ENCODE peak calls at places on chromosomes 1 and 21, in six cellular contexts. X, M, V, K, U and L are unnamed samples.

GRCh38 chr1:207453710-207454045 is 450 bp upstream of the CR2 start:
- DNase-seq in X (no peak), M (no peak), V (no peak), K (no peak), U (no peak), L (no peak)

GRCh38 chr1:158076461-158076860 is 83.0 kb downstream of the KIRREL1 start:
- DNase-seq in X (no peak), M (no peak), V (no peak), K (no peak), U (no peak), L (no peak)

GRCh38 chr1:155706101-155706619 is 17.3 kb downstream of the DAP3 start:
- DNase-seq in X (no peak), M (no peak), V (no peak), K (no peak), U (peak; percentile 57), L (peak; percentile 75)

GRCh38 chr1:168734271-168734670 is 5.3 kb upstream of the DPT start:
- DNase-seq in X (no peak), M (no peak), V (no peak), K (no peak), U (no peak), L (no peak)

GRCh38 chr1:190439447-190439846 is 38.2 kb downstream of the BRINP3 start:
- DNase-seq in X (no peak), M (no peak), V (no peak), K (no peak), U (no peak), L (no peak)

GRCh38 chr21:21712761-21713558 is 714.8 kb downstream of the NCAM2 start:
- DNase-seq in X (no peak), M (no peak), V (no peak), K (no peak), U (peak; percentile 40), L (no peak)

GRCh38 chr1:8276173-8276914 is 41.6 kb upstream of the SLC45A1 start:
- DNase-seq in X (no peak), M (no peak), V (no peak), K (peak; percentile 82), U (no peak), L (no peak)

GRCh38 chr21:14863745-14864210 is 201.0 kb downstream of the NRIP1 start:
- DNase-seq in X (no peak), M (no peak), V (no peak), K (no peak), U (no peak), L (peak; percentile 29)

GRCh38 chr1:8083739-8084484 is 57.8 kb upstream of the ERRFI1 start:
- DNase-seq in X (no peak), M (no peak), V (no peak), K (no peak), U (peak; percentile 24), L (peak; percentile 70)

GRCh38 chr1:14945132-14946010 is 208.2 kb upstream of the TMEM51 start:
- DNase-seq in X (no peak), M (peak; percentile 89), V (no peak), K (no peak), U (peak; percentile 92), L (peak; percentile 67)

GRCh38 chr1:41360074-41361027 is 883 bp upstream of the FOXO6 start:
- DNase-seq in X (no peak), M (peak; percentile 84), V (no peak), K (no peak), U (no peak), L (no peak)

GRCh38 chr1:195376190-195376589 is 1232.0 kb downstream of the KCNT2 start:
- DNase-seq in X (no peak), M (no peak), V (no peak), K (peak; percentile 14), U (peak; percentile 22), L (no peak)

GRCh38 chr1:28066393-28067154 is 21.8 kb downstream of the EYA3 start:
- DNase-seq in X (no peak), M (no peak), V (no peak), K (no peak), U (no peak), L (no peak)

GRCh38 chr1:41799723-41800122 is 119.0 kb downstream of the HIVEP3 start:
- DNase-seq in X (no peak), M (no peak), V (no peak), K (peak; percentile 67), U (peak; percentile 15), L (no peak)

GRCh38 chr1:36968730-36969129 is 65.6 kb downstream of the GRIK3 start:
- DNase-seq in X (no peak), M (no peak), V (no peak), K (no peak), U (no peak), L (no peak)

GRCh38 chr21:33020558-33021100 is 5.1 kb upstream of the OLIG2 start:
- DNase-seq in X (no peak), M (peak; percentile 65), V (no peak), K (no peak), U (no peak), L (no peak)

GRCh38 chr1:240946926-240947325 is 335.0 kb upstream of the GREM2 start:
- DNase-seq in X (no peak), M (no peak), V (no peak), K (peak; percentile 47), U (peak; percentile 48), L (peak; percentile 47)

GRCh38 chr1:15410223-15410883 is 665 bp downstream of the EFHD2 start:
- DNase-seq in X (no peak), M (no peak), V (no peak), K (peak; percentile 24), U (no peak), L (no peak)

GRCh38 chr1:167518331-167518700 is at the start of gene CD247:
- DNase-seq in X (peak; percentile 46), M (no peak), V (no peak), K (no peak), U (no peak), L (no peak)

GRCh38 chr21:36208326-36209013 is 51.8 kb downstream of the DOP1B start:
- DNase-seq in X (no peak), M (no peak), V (no peak), K (no peak), U (no peak), L (no peak)

GRCh38 chr1:166166701-166167394 is at the start of gene FAM78B:
- DNase-seq in X (no peak), M (peak; percentile 93), V (no peak), K (peak; percentile 95), U (no peak), L (no peak)

GRCh38 chr1:170596701-170597100 is 64.7 kb downstream of the GORAB start:
- DNase-seq in X (no peak), M (no peak), V (no peak), K (no peak), U (no peak), L (no peak)

GRCh38 chr1:94792876-94793605 is 27.1 kb upstream of the SLC44A3 start:
- DNase-seq in X (no peak), M (no peak), V (no peak), K (no peak), U (peak; percentile 84), L (peak; percentile 60)

GRCh38 chr1:94790670-94791069 is 29.5 kb upstream of the SLC44A3 start:
- DNase-seq in X (no peak), M (no peak), V (no peak), K (no peak), U (no peak), L (no peak)

GRCh38 chr1:94790246-94790645 is 29.9 kb upstream of the SLC44A3 start:
- DNase-seq in X (no peak), M (no peak), V (no peak), K (no peak), U (no peak), L (no peak)

GRCh38 chr1:94795321-94795899 is 24.7 kb upstream of the SLC44A3 start:
- DNase-seq in X (no peak), M (no peak), V (no peak), K (peak; percentile 55), U (no peak), L (peak; percentile 57)

GRCh38 chr1:94792473-94792875 is 27.7 kb upstream of the SLC44A3 start:
- DNase-seq in X (no peak), M (no peak), V (no peak), K (peak; percentile 61), U (peak; percentile 80), L (peak; percentile 68)
- TF ChIP-seq CTCF in X (no peak), M (no peak), V (peak; percentile 28), K (no peak), U (peak; percentile 62), L (peak; percentile 67)

GRCh38 chr1:43454270-43455011 is 710 bp upstream of the HYI start:
- DNase-seq in X (peak; percentile 23), M (no peak), V (no peak), K (peak; percentile 95), U (peak; percentile 68), L (peak; percentile 86)
- TF ChIP-seq CTCF in X (no peak), M (no peak), V (no peak), K (peak; percentile 2), U (no peak), L (peak; percentile 28)

GRCh38 chr1:3880429-3881190 is 19.5 kb downstream of the C1orf174 start:
- DNase-seq in X (no peak), M (no peak), V (no peak), K (no peak), U (no peak), L (no peak)
- TF ChIP-seq CTCF in X (no peak), M (no peak), V (no peak), K (no peak), U (no peak), L (no peak)

DNA sequence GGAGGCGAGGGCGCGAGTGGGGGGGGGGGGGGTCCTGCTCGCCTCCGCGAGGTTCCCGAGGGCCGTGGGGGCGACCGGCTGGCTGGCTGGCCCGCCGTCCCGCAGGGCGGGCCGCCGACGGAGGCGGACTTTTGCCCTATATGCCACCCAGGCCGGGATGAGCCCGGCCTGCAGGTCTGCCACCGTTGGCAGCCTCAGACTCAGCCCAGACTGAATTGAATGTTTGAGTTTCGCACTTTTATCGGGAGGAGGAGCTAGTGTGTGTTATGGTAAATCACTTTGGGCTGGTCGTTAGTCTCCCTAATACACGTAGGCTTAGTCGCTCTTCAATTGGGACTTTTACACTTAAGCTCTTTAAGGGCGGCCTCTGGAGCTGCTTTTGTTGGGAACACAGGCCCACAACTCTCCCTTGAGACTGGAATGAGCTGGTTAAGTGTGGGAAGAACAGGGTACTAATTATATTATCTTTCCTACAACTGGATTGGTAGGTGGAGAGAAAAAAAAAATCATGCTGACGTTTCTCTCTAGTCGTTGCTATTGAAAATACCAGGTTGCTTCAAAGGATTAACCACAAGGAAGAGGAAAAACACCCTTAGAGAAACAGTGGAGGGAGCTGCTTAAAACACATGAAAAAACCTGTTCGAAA is 1.3 kb upstream of the IRF2BP2 start:
- DNase-seq in X (peak; percentile 55), M (no peak), V (no peak), K (peak; percentile 86), U (peak; percentile 80), L (peak; percentile 80)
- TF ChIP-seq CTCF in X (no peak), M (no peak), V (no peak), K (no peak), U (no peak), L (no peak)

GRCh38 chr1:204478921-204479320 is 15.7 kb downstream of the PIK3C2B start:
- DNase-seq in X (no peak), M (no peak), V (no peak), K (no peak), U (no peak), L (no peak)

GRCh38 chr1:204478166-204478899 is 16.3 kb downstream of the PIK3C2B start:
- DNase-seq in X (no peak), M (no peak), V (no peak), K (no peak), U (no peak), L (no peak)

GRCh38 chr1:204483791-204484190 is 10.8 kb downstream of the PIK3C2B start:
- DNase-seq in X (no peak), M (no peak), V (no peak), K (no peak), U (no peak), L (no peak)

GRCh38 chr1:204479387-204480136 is 15.0 kb downstream of the PIK3C2B start:
- DNase-seq in X (no peak), M (no peak), V (no peak), K (no peak), U (no peak), L (no peak)

GRCh38 chr1:204480515-204480914 is 14.1 kb downstream of the PIK3C2B start:
- DNase-seq in X (no peak), M (no peak), V (no peak), K (peak; percentile 75), U (no peak), L (no peak)
- TF ChIP-seq CTCF in X (no peak), M (no peak), V (no peak), K (peak; percentile 5), U (no peak), L (no peak)